ENCODE peak calls at places on chromosome 1, in eight cellular contexts. One of them, this sample, is unnamed.

GRCh38 chr1:207695943-207696342 is 51.0 kb downstream of the CR1L start:
- DNase-seq in RWPE1: no peak
- DNase-seq in AG10803: no peak
- DNase-seq in nucleus accumbens: no peak
- DNase-seq in stimulated activated naive CD4-positive, alpha-beta T cell treated with Interleukin-2 at 50 U/mL for 16 hours: no peak
- DNase-seq in activated naive CD4-positive, alpha-beta T cell treated with anti-CD3 and anti-CD28 coated beads for 36 hours: no peak
- DNase-seq in left cardiac atrium: no peak
- DNase-seq in A549: no peak
- DNase-seq in this sample: no peak

GRCh38 chr1:75725256-75725655 is 747 bp downstream of the ACADM start:
- DNase-seq in RWPE1: no peak
- DNase-seq in AG10803: peak
- DNase-seq in nucleus accumbens: no peak
- DNase-seq in stimulated activated naive CD4-positive, alpha-beta T cell treated with Interleukin-2 at 50 U/mL for 16 hours: no peak
- DNase-seq in activated naive CD4-positive, alpha-beta T cell treated with anti-CD3 and anti-CD28 coated beads for 36 hours: no peak
- DNase-seq in left cardiac atrium: no peak
- DNase-seq in A549: no peak
- DNase-seq in this sample: peak

GRCh38 chr1:235088907-235089306 is 39.7 kb downstream of the TOMM20 start:
- DNase-seq in RWPE1: no peak
- DNase-seq in AG10803: no peak
- DNase-seq in nucleus accumbens: no peak
- DNase-seq in stimulated activated naive CD4-positive, alpha-beta T cell treated with Interleukin-2 at 50 U/mL for 16 hours: no peak
- DNase-seq in activated naive CD4-positive, alpha-beta T cell treated with anti-CD3 and anti-CD28 coated beads for 36 hours: no peak
- DNase-seq in left cardiac atrium: no peak
- DNase-seq in A549: no peak
- DNase-seq in this sample: no peak

GRCh38 chr1:53535846-53536245 is 76.6 kb downstream of the DMRTB1 start:
- DNase-seq in RWPE1: no peak
- DNase-seq in AG10803: no peak
- DNase-seq in nucleus accumbens: no peak
- DNase-seq in stimulated activated naive CD4-positive, alpha-beta T cell treated with Interleukin-2 at 50 U/mL for 16 hours: no peak
- DNase-seq in activated naive CD4-positive, alpha-beta T cell treated with anti-CD3 and anti-CD28 coated beads for 36 hours: no peak
- DNase-seq in left cardiac atrium: no peak
- DNase-seq in A549: no peak
- DNase-seq in this sample: peak

GRCh38 chr1:29465755-29466154 is 229.4 kb downstream of the PTPRU start:
- DNase-seq in RWPE1: peak
- DNase-seq in AG10803: peak
- DNase-seq in nucleus accumbens: no peak
- DNase-seq in stimulated activated naive CD4-positive, alpha-beta T cell treated with Interleukin-2 at 50 U/mL for 16 hours: no peak
- DNase-seq in activated naive CD4-positive, alpha-beta T cell treated with anti-CD3 and anti-CD28 coated beads for 36 hours: no peak
- DNase-seq in left cardiac atrium: no peak
- DNase-seq in A549: no peak
- DNase-seq in this sample: peak

GRCh38 chr1:182484531-182485257 is 34.7 kb downstream of the RGSL1 start:
- DNase-seq in RWPE1: peak
- DNase-seq in AG10803: no peak
- DNase-seq in nucleus accumbens: no peak
- DNase-seq in stimulated activated naive CD4-positive, alpha-beta T cell treated with Interleukin-2 at 50 U/mL for 16 hours: no peak
- DNase-seq in activated naive CD4-positive, alpha-beta T cell treated with anti-CD3 and anti-CD28 coated beads for 36 hours: peak
- DNase-seq in left cardiac atrium: no peak
- DNase-seq in A549: no peak
- DNase-seq in this sample: peak

GRCh38 chr1:153977250-153978240 is at the start of gene JTB:
- DNase-seq in RWPE1: peak
- DNase-seq in AG10803: peak
- DNase-seq in nucleus accumbens: peak
- DNase-seq in stimulated activated naive CD4-positive, alpha-beta T cell treated with Interleukin-2 at 50 U/mL for 16 hours: peak
- DNase-seq in activated naive CD4-positive, alpha-beta T cell treated with anti-CD3 and anti-CD28 coated beads for 36 hours: peak
- DNase-seq in left cardiac atrium: peak
- DNase-seq in A549: peak
- DNase-seq in this sample: peak

GRCh38 chr1:63671514-63671913 is 78.3 kb downstream of the PGM1 start:
- DNase-seq in RWPE1: no peak
- DNase-seq in AG10803: no peak
- DNase-seq in nucleus accumbens: no peak
- DNase-seq in stimulated activated naive CD4-positive, alpha-beta T cell treated with Interleukin-2 at 50 U/mL for 16 hours: no peak
- DNase-seq in activated naive CD4-positive, alpha-beta T cell treated with anti-CD3 and anti-CD28 coated beads for 36 hours: no peak
- DNase-seq in left cardiac atrium: no peak
- DNase-seq in A549: no peak
- DNase-seq in this sample: no peak

GRCh38 chr1:228487336-228488106 is at the start of gene RNF187:
- DNase-seq in RWPE1: peak
- DNase-seq in AG10803: no peak
- DNase-seq in nucleus accumbens: no peak
- DNase-seq in stimulated activated naive CD4-positive, alpha-beta T cell treated with Interleukin-2 at 50 U/mL for 16 hours: peak
- DNase-seq in activated naive CD4-positive, alpha-beta T cell treated with anti-CD3 and anti-CD28 coated beads for 36 hours: peak
- DNase-seq in left cardiac atrium: peak
- DNase-seq in A549: peak
- DNase-seq in this sample: peak

GRCh38 chr1:205449750-205450443 is 5.9 kb downstream of the BLACAT1 start:
- DNase-seq in RWPE1: peak
- DNase-seq in AG10803: peak
- DNase-seq in nucleus accumbens: no peak
- DNase-seq in stimulated activated naive CD4-positive, alpha-beta T cell treated with Interleukin-2 at 50 U/mL for 16 hours: peak
- DNase-seq in activated naive CD4-positive, alpha-beta T cell treated with anti-CD3 and anti-CD28 coated beads for 36 hours: peak
- DNase-seq in left cardiac atrium: peak
- DNase-seq in A549: peak
- DNase-seq in this sample: peak

GRCh38 chr1:57007948-57008347 is 42.1 kb upstream of the C8B start:
- DNase-seq in RWPE1: no peak
- DNase-seq in AG10803: peak
- DNase-seq in nucleus accumbens: no peak
- DNase-seq in stimulated activated naive CD4-positive, alpha-beta T cell treated with Interleukin-2 at 50 U/mL for 16 hours: no peak
- DNase-seq in activated naive CD4-positive, alpha-beta T cell treated with anti-CD3 and anti-CD28 coated beads for 36 hours: no peak
- DNase-seq in left cardiac atrium: no peak
- DNase-seq in A549: no peak
- DNase-seq in this sample: no peak

GRCh38 chr1:145701306-145701862 is 5.8 kb downstream of the PDZK1 start:
- DNase-seq in RWPE1: no peak
- DNase-seq in AG10803: peak
- DNase-seq in nucleus accumbens: no peak
- DNase-seq in stimulated activated naive CD4-positive, alpha-beta T cell treated with Interleukin-2 at 50 U/mL for 16 hours: no peak
- DNase-seq in activated naive CD4-positive, alpha-beta T cell treated with anti-CD3 and anti-CD28 coated beads for 36 hours: no peak
- DNase-seq in left cardiac atrium: no peak
- DNase-seq in A549: no peak
- DNase-seq in this sample: no peak

GRCh38 chr1:171290611-171291010 is 23.4 kb upstream of the FMO4 start:
- DNase-seq in RWPE1: no peak
- DNase-seq in AG10803: no peak
- DNase-seq in nucleus accumbens: no peak
- DNase-seq in stimulated activated naive CD4-positive, alpha-beta T cell treated with Interleukin-2 at 50 U/mL for 16 hours: no peak
- DNase-seq in activated naive CD4-positive, alpha-beta T cell treated with anti-CD3 and anti-CD28 coated beads for 36 hours: no peak
- DNase-seq in left cardiac atrium: no peak
- DNase-seq in A549: no peak
- DNase-seq in this sample: no peak

GRCh38 chr1:232422098-232422497 is 207.8 kb downstream of the SIPA1L2 start:
- DNase-seq in RWPE1: peak
- DNase-seq in AG10803: no peak
- DNase-seq in nucleus accumbens: no peak
- DNase-seq in stimulated activated naive CD4-positive, alpha-beta T cell treated with Interleukin-2 at 50 U/mL for 16 hours: no peak
- DNase-seq in activated naive CD4-positive, alpha-beta T cell treated with anti-CD3 and anti-CD28 coated beads for 36 hours: no peak
- DNase-seq in left cardiac atrium: no peak
- DNase-seq in A549: no peak
- DNase-seq in this sample: no peak